ENCODE peak calls at places on chromosomes 7 and 10, in four cellular contexts. Z is WTC11, S is HepG2, L is K562. Q is an unnamed sample.

GRCh38 chr10:112715581-112715980 is 234.5 kb upstream of the TCF7L2 start:
- DNase-seq in Z (no peak), S (no peak), L (no peak), Q (no peak)

GRCh38 chr7:18102576-18102975 is 74.9 kb upstream of the PRPS1L1 start:
- DNase-seq in Z (no peak), S (no peak), L (no peak), Q (no peak)

GRCh38 chr7:45402480-45403218 is 171.5 kb upstream of the ADCY1 start:
- DNase-seq in Z (no peak), S (no peak), L (no peak), Q (no peak)

GRCh38 chr10:93799309-93799708 is 41.6 kb downstream of the LGI1 start:
- DNase-seq in Z (no peak), S (no peak), L (no peak), Q (no peak)

GRCh38 chr7:97026705-97027426 is 2.2 kb upstream of the DLX5 start:
- DNase-seq in Z (no peak), S (no peak), L (no peak), Q (no peak)

GRCh38 chr7:131104611-131105293 is 222.9 kb upstream of the MKLN1 start:
- DNase-seq in Z (no peak), S (no peak), L (no peak), Q (no peak)

GRCh38 chr7:155763721-155764431 is 48.4 kb downstream of the SHH start:
- DNase-seq in Z (no peak), S (no peak), L (no peak), Q (no peak)

GRCh38 chr7:28410628-28411578 is 1.4 kb upstream of the CREB5 start:
- DNase-seq in Z (peak; percentile 32), S (no peak), L (peak; percentile 22), Q (peak; percentile 74)

GRCh38 chr10:110504111-110504735 is 6.5 kb downstream of the DUSP5 start:
- DNase-seq in Z (no peak), S (no peak), L (peak; percentile 44), Q (no peak)

GRCh38 chr7:67854784-67855183 is 858.2 kb downstream of the TYW1 start:
- DNase-seq in Z (no peak), S (peak; percentile 11), L (no peak), Q (no peak)

GRCh38 chr7:13198741-13199140 is 511.3 kb downstream of the ARL4A start:
- DNase-seq in Z (no peak), S (no peak), L (no peak), Q (no peak)

GRCh38 chr7:149736478-149737360 is 36.7 kb downstream of the ZNF467 start:
- DNase-seq in Z (no peak), S (no peak), L (no peak), Q (no peak)

GRCh38 chr10:128073880-128074279 is 52.3 kb downstream of the MKI67 start:
- DNase-seq in Z (no peak), S (no peak), L (no peak), Q (no peak)

GRCh38 chr10:103231047-103231551 is 14.6 kb upstream of the RPEL1 start:
- DNase-seq in Z (peak; percentile 51), S (peak; percentile 95), L (no peak), Q (no peak)

GRCh38 chr7:101155303-101155702 is 1.0 kb downstream of the AP1S1 start:
- DNase-seq in Z (no peak), S (no peak), L (no peak), Q (no peak)

DNA sequence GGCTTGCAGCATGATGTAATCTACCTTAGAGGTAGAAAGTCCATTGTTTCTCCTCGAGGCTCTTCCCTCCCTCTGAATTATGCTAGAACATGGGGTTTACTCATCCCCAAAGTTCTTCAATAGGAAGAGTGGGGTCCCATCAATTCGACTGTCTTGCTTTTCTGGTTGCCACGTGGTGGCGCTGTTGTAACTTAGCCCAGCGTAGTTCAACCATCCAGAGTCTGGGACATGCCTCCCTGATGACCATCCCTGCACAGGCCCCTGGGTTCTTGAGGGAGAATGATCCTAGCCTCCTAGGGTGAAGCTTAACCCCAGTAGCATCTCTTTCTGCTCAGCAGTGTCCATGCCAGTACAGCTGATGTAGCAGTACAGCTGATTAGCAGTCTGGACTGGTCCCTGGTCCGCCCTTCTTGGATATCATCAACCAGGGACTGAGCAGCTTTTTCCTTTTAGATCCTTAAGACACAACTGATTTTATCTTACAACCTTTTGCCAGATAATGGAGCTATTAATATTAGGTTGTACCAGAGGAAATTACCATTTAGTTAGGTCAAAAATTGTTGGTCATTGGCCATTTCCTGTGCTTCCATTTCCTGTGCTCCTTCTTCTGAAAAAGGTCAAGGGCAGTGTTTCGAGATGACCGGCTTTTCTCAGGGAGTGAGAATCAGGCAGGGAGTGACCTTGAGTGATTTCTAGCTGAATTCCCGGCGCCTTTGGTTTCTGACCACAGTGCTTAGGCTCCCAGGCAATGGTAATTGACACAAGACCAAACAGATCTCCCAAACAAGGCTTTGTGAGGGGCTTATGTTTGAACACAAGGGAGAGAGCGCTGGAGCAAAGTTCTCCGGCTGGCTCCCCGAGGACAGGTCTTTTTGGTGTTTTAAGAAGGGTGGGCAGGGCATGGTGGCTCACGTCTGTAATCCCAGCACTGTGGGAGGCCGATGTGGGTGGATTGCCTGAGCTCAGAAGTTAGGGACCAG is 65.4 kb downstream of the TACC2 start:
- DNase-seq in Z (peak; percentile 70), S (peak; percentile 84), L (peak; percentile 58), Q (peak; percentile 69)
- TF ChIP-seq ELF4 in Z (no peak), S (no peak), L (no peak), Q (no peak)

DNA sequence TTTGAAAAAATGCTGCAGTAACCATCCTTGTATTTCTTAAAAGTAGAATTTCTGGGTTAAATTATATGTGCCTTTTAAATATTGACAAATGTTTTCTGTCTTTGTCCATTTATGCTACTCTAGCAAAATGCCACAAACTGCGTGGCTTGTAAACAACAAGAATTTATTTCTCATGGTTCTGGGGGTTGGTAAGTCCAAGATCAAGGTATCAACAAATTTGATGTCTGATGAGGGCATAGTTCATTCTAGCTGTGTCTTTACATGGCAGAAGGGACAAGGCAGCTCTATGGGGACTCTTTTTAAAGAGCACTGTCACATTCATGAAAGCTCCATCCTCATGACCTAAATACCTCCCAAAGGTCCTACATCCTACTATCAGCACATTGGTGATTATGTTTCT is 27.7 kb downstream of the ZNF277 start:
- DNase-seq in Z (no peak), S (no peak), L (no peak), Q (no peak)
- TF ChIP-seq SP1 in Z (no peak), S (no peak), L (no peak), Q (no peak)

GRCh38 chr10:58967551-58968418 is 208.7 kb upstream of the PHYHIPL start:
- DNase-seq in Z (peak; percentile 83), S (peak; percentile 93), L (no peak), Q (peak; percentile 23)
- TF ChIP-seq ELF4 in Z (no peak), S (no peak), L (no peak), Q (no peak)

GRCh38 chr7:74026406-74027123 is 1.4 kb upstream of the ELN start:
- DNase-seq in Z (peak; percentile 90), S (peak; percentile 24), L (peak; percentile 88), Q (peak; percentile 81)
- TF ChIP-seq SP1 in Z (no peak), S (no peak), L (no peak), Q (no peak)

Q was measured in HEK293T.